ENCODE peak calls at places on chromosomes 6 and 20, in eight cellular contexts. Y is CD8-positive, alpha-beta T cell; P is heart left ventricle; X is neural progenitor cell; E is PC-9; B is GM23338; T is heart right ventricle; M is mucosa of descending colon. F is an unnamed sample.

GRCh38 chr6:150418825-150419594 is 50.2 kb downstream of the IYD start:
- DNase-seq in B (peak; percentile 84), P (peak; percentile 73), T (peak; percentile 72), E (no peak), Y (peak; percentile 50), X (peak; percentile 69), M (peak; percentile 90), F (no peak)

GRCh38 chr6:116108836-116109235 is 8.2 kb downstream of the NT5DC1 start:
- DNase-seq in Y (no peak), P (no peak), E (no peak), M (no peak), X (no peak), B (no peak), T (no peak), F (no peak)

GRCh38 chr6:109008537-109008950 is 86.1 kb downstream of the SESN1 start:
- DNase-seq in E (no peak), T (no peak), B (no peak), P (no peak), X (no peak), Y (no peak), M (no peak), F (no peak)

GRCh38 chr20:50088022-50088421 is 24.9 kb downstream of the UBE2V1 start:
- DNase-seq in P (no peak), E (peak; percentile 61), T (no peak), M (no peak), Y (no peak), B (no peak), X (no peak), F (no peak)

GRCh38 chr20:14198416-14198815 is 139.0 kb downstream of the FLRT3 start:
- DNase-seq in M (no peak), X (no peak), B (no peak), P (no peak), Y (no peak), E (no peak), T (no peak), F (no peak)

GRCh38 chr20:51661609-51662178 is 106.5 kb downstream of the ATP9A start:
- DNase-seq in X (no peak), T (no peak), Y (peak; percentile 43), B (no peak), P (no peak), E (peak; percentile 93), M (no peak), F (no peak)

GRCh38 chr6:170296746-170297576 is 6.1 kb upstream of the DLL1 start:
- DNase-seq in P (no peak), B (peak; percentile 58), M (no peak), Y (no peak), T (no peak), X (peak; percentile 89), E (no peak), F (no peak)

GRCh38 chr6:44442235-44442634 is 54.7 kb downstream of the CDC5L start:
- DNase-seq in Y (no peak), E (no peak), T (no peak), P (no peak), B (no peak), M (no peak), X (no peak), F (no peak)

GRCh38 chr6:16690244-16691142 is 70.8 kb downstream of the ATXN1 start:
- DNase-seq in Y (no peak), P (no peak), M (no peak), E (peak; percentile 66), T (no peak), X (no peak), B (no peak), F (no peak)

GRCh38 chr20:56750430-56750829 is 121.3 kb downstream of the TFAP2C start:
- DNase-seq in Y (no peak), M (no peak), B (peak; percentile 87), X (peak; percentile 71), E (no peak), T (no peak), P (no peak), F (no peak)

GRCh38 chr6:31356216-31356945 is 598 bp downstream of the HLA-B start:
- DNase-seq in M (peak; percentile 60), X (peak; percentile 36), B (peak; percentile 47), Y (peak; percentile 44), T (peak; percentile 59), P (peak; percentile 43), E (no peak), F (no peak)

GRCh38 chr20:3732327-3733118 is at the start of gene HSPA12B:
- DNase-seq in E (no peak), M (no peak), B (peak; percentile 79), P (no peak), Y (no peak), X (peak; percentile 80), T (no peak), F (no peak)

GRCh38 chr20:61437280-61438206 is 185.5 kb downstream of the CDH4 start:
- DNase-seq in X (peak; percentile 82), Y (no peak), P (no peak), M (no peak), E (no peak), T (no peak), B (peak; percentile 64), F (no peak)

GRCh38 chr20:15370370-15370769 is 1033.0 kb upstream of the FLRT3 start:
- DNase-seq in M (no peak), Y (no peak), T (no peak), B (no peak), E (no peak), X (no peak), P (no peak), F (no peak)

GRCh38 chr6:128357391-128358110 is 162.8 kb downstream of the PTPRK start:
- DNase-seq in P (no peak), T (no peak), Y (no peak), E (no peak), B (no peak), X (no peak), M (no peak), F (peak; percentile 12)
- H3K4me1 ChIP-seq in P (peaks cover 28% of the 10 kb centered on the region), T (peaks cover 6% of the 10 kb centered on the region), Y (no peaks in the 10 kb centered on the region), E (no peaks in the 10 kb centered on the region), B (peaks cover 19% of the 10 kb centered on the region), X (no peaks in the 10 kb centered on the region), M (peaks cover 4% of the 10 kb centered on the region), F (peaks cover 19% of the 10 kb centered on the region)

DNA sequence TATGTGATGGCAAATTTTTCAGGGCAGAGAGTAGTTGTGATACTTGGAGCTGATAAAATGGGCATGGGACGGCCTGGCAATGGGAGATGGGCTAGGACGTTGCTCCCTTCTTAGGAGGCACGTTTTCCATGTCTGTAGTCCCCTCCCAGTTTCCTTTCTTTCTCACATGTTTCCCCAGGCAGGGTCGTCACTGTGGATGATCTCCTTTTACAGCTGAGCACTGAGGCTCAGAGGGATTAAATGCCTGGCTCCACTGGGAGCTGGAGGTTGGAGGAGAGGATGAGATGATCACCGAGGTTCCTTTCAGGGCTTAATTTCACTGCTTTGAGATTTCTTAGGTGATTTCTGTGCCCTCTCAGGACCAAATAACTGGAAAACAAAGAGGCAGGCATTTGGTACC is 136.7 kb downstream of the SOBP start:
- DNase-seq in T (no peak), Y (no peak), P (no peak), B (no peak), X (peak; percentile 52), E (peak; percentile 10), M (no peak), F (no peak)
- TF ChIP-seq CTCF in T (no peak), Y (no peak), P (no peak), B (no peak), X (no peak), E (no peak), M (no peak), F (no peak)

GRCh38 chr6:78910611-78911134 is 43.3 kb downstream of the IRAK1BP1 start:
- DNase-seq in E (no peak), Y (no peak), T (peak; percentile 7), B (peak; percentile 84), X (peak; percentile 78), M (peak; percentile 25), P (peak; percentile 23), F (no peak)
- H3K4me3 ChIP-seq in E (no peak overlapping the region), Y (no peak overlapping the region), T (peak overlapping the region; percentile 18), B (peak overlapping the region; percentile 68), X (peak overlapping the region; percentile 60), M (no peak overlapping the region), P (peak overlapping the region; percentile 62), F (peak overlapping the region; percentile 50)

DNA sequence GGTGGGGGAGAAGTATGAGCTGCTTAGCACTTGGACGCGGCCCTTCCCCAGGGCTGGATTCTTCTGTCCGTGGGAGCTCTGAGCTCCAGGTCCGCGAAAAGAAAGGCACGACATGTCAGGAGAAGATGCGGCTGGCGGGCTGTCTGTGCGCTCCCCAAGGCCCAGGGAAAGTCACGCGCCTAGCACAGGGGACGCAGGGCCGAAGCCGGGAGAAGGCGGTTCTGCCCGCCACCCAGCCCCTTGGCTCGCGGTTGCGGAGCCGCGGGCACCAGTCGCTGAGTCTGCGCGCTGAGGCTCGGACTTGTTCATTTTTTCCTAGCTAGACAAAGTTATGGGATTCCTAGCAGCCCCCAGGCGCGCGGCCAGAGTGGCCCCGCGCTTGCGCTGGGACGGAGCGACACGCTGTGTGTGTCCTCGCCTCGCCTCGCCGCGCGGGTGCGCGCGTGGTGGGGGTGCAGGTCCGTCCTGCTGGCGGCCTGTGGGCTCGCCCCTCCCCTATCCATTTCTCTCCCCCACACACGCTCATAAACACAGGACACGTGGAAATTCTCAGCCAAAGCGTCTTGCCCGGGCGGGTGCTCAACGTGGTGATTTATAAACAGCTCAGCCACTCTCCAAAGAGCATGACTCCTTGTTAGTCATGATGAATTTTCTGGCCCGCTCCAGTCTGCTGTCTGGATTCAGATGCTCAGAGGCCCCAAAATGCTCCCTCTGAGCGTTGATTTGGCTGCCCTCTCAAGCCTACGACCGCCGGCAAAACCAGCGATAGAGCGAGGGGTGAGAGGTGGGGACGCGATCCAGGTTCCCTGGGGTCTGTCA is 1.9 kb upstream of the POU3F2 start:
- DNase-seq in B (peak; percentile 58), E (no peak), P (no peak), M (no peak), X (peak; percentile 58), Y (no peak), T (no peak), F (no peak)
- H3K4me1 ChIP-seq in B (peaks cover 59% of the 10 kb centered on the region), E (peaks cover 3% of the 10 kb centered on the region), P (peaks cover 62% of the 10 kb centered on the region), M (peaks cover 50% of the 10 kb centered on the region), X (peaks cover 61% of the 10 kb centered on the region), Y (peaks cover 37% of the 10 kb centered on the region), T (peaks cover 53% of the 10 kb centered on the region), F (peaks cover 21% of the 10 kb centered on the region)